ENCODE peak calls at places on chromosomes 5 and 9, in nine cellular contexts. One of them, this sample, is unnamed.

GRCh38 chr5:170632985-170633234 is 129.1 kb downstream of the KCNIP1 start:
- DNase-seq in H1: peak; percentile 96
- DNase-seq in endothelial cell of umbilical vein: no peak
- DNase-seq in HCT116: no peak
- DNase-seq in fibroblast of lung: no peak
- DNase-seq in astrocyte: no peak
- DNase-seq in K562: peak; percentile 92
- DNase-seq in GM23248: no peak
- DNase-seq in neuronal stem cell: peak; percentile 83
- DNase-seq in this sample: no peak

GRCh38 chr9:87725900-87726709 is at the start of gene CTSL:
- DNase-seq in H1: peak; percentile 93
- DNase-seq in endothelial cell of umbilical vein: peak; percentile 80
- DNase-seq in HCT116: peak; percentile 59
- DNase-seq in fibroblast of lung: peak; percentile 87
- DNase-seq in astrocyte: peak; percentile 79
- DNase-seq in K562: peak; percentile 90
- DNase-seq in GM23248: peak; percentile 95
- DNase-seq in neuronal stem cell: peak; percentile 72
- DNase-seq in this sample: peak; percentile 70

GRCh38 chr5:132059696-132060500 is 557 bp upstream of the IL3 start:
- DNase-seq in H1: no peak
- DNase-seq in endothelial cell of umbilical vein: no peak
- DNase-seq in HCT116: no peak
- DNase-seq in fibroblast of lung: no peak
- DNase-seq in astrocyte: no peak
- DNase-seq in K562: no peak
- DNase-seq in GM23248: no peak
- DNase-seq in neuronal stem cell: no peak
- DNase-seq in this sample: no peak

GRCh38 chr5:89417990-89418820 is 535.2 kb upstream of the MEF2C start:
- DNase-seq in H1: no peak
- DNase-seq in endothelial cell of umbilical vein: no peak
- DNase-seq in HCT116: no peak
- DNase-seq in fibroblast of lung: no peak
- DNase-seq in astrocyte: no peak
- DNase-seq in K562: peak; percentile 7
- DNase-seq in GM23248: no peak
- DNase-seq in neuronal stem cell: no peak
- DNase-seq in this sample: no peak

GRCh38 chr5:157680239-157680638 is 8.9 kb downstream of the C5orf52 start:
- DNase-seq in H1: no peak
- DNase-seq in endothelial cell of umbilical vein: no peak
- DNase-seq in HCT116: no peak
- DNase-seq in fibroblast of lung: no peak
- DNase-seq in astrocyte: no peak
- DNase-seq in K562: no peak
- DNase-seq in GM23248: no peak
- DNase-seq in neuronal stem cell: no peak
- DNase-seq in this sample: no peak

GRCh38 chr5:55232194-55232984 is 1.0 kb downstream of the CCNO start:
- DNase-seq in H1: peak; percentile 83
- DNase-seq in endothelial cell of umbilical vein: peak; percentile 24
- DNase-seq in HCT116: peak; percentile 29
- DNase-seq in fibroblast of lung: no peak
- DNase-seq in astrocyte: no peak
- DNase-seq in K562: no peak
- DNase-seq in GM23248: peak; percentile 59
- DNase-seq in neuronal stem cell: peak; percentile 38
- DNase-seq in this sample: peak; percentile 77

GRCh38 chr5:173670130-173670591 is 53.7 kb upstream of the BOD1 start:
- DNase-seq in H1: no peak
- DNase-seq in endothelial cell of umbilical vein: peak; percentile 36
- DNase-seq in HCT116: no peak
- DNase-seq in fibroblast of lung: peak; percentile 50
- DNase-seq in astrocyte: peak; percentile 54
- DNase-seq in K562: no peak
- DNase-seq in GM23248: peak; percentile 57
- DNase-seq in neuronal stem cell: no peak
- DNase-seq in this sample: no peak

GRCh38 chr5:93303291-93303691 is 277.7 kb downstream of the NR2F1-AS1 start:
- DNase-seq in H1: no peak
- DNase-seq in endothelial cell of umbilical vein: peak; percentile 17
- DNase-seq in HCT116: no peak
- DNase-seq in fibroblast of lung: no peak
- DNase-seq in astrocyte: peak; percentile 40
- DNase-seq in K562: no peak
- DNase-seq in GM23248: no peak
- DNase-seq in neuronal stem cell: no peak
- DNase-seq in this sample: no peak

GRCh38 chr5:54215233-54215736 is 95.1 kb downstream of the ARL15 start:
- DNase-seq in H1: no peak
- DNase-seq in endothelial cell of umbilical vein: no peak
- DNase-seq in HCT116: no peak
- DNase-seq in fibroblast of lung: no peak
- DNase-seq in astrocyte: no peak
- DNase-seq in K562: no peak
- DNase-seq in GM23248: no peak
- DNase-seq in neuronal stem cell: peak; percentile 56
- DNase-seq in this sample: no peak

GRCh38 chr9:19517202-19517942 is 108.6 kb downstream of the ACER2 start:
- DNase-seq in H1: peak; percentile 90
- DNase-seq in endothelial cell of umbilical vein: no peak
- DNase-seq in HCT116: no peak
- DNase-seq in fibroblast of lung: no peak
- DNase-seq in astrocyte: no peak
- DNase-seq in K562: peak; percentile 40
- DNase-seq in GM23248: no peak
- DNase-seq in neuronal stem cell: no peak
- DNase-seq in this sample: peak; percentile 12

GRCh38 chr5:150632305-150633160 is 7.9 kb upstream of the SYNPO start:
- DNase-seq in H1: no peak
- DNase-seq in endothelial cell of umbilical vein: peak; percentile 79
- DNase-seq in HCT116: no peak
- DNase-seq in fibroblast of lung: peak; percentile 79
- DNase-seq in astrocyte: peak; percentile 57
- DNase-seq in K562: no peak
- DNase-seq in GM23248: peak; percentile 56
- DNase-seq in neuronal stem cell: no peak
- DNase-seq in this sample: no peak

GRCh38 chr9:110777201-110777842 is 108.7 kb downstream of the MUSK start:
- DNase-seq in H1: no peak
- DNase-seq in endothelial cell of umbilical vein: peak; percentile 68
- DNase-seq in HCT116: no peak
- DNase-seq in fibroblast of lung: peak; percentile 49
- DNase-seq in astrocyte: no peak
- DNase-seq in K562: no peak
- DNase-seq in GM23248: no peak
- DNase-seq in neuronal stem cell: peak; percentile 33
- DNase-seq in this sample: no peak

DNA sequence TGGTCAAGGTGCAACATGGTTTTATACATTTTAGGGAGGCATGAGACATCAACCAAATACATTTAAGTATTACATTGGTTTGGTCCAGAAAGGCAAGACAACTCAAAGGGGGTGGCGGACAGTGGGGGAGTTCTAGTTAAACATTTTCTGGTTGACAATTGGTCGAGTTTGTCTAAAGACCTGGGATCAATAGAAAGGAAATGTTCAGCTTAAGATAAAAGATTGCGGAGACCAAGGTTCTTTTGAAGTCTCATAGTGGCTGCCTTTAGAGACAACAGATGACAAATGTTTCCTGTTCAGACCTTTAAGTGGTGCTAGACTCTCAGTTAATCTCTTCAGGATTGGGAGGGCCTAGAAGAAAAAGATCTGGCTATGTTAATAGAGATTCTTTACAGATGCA is 47.7 kb upstream of the TTC39B start:
- DNase-seq in H1: no peak
- DNase-seq in endothelial cell of umbilical vein: no peak
- DNase-seq in HCT116: no peak
- DNase-seq in fibroblast of lung: no peak
- DNase-seq in astrocyte: no peak
- DNase-seq in K562: no peak
- DNase-seq in GM23248: no peak
- DNase-seq in neuronal stem cell: no peak
- DNase-seq in this sample: no peak
- H3K9ac ChIP-seq in H1: no peak overlapping the region
- H3K9ac ChIP-seq in endothelial cell of umbilical vein: no peak overlapping the region
- H3K9ac ChIP-seq in HCT116: no peak overlapping the region
- H3K9ac ChIP-seq in fibroblast of lung: no peak overlapping the region
- H3K9ac ChIP-seq in astrocyte: no peak overlapping the region
- H3K9ac ChIP-seq in K562: no peak overlapping the region
- H3K9ac ChIP-seq in GM23248: no peak overlapping the region
- H3K9ac ChIP-seq in neuronal stem cell: no peak overlapping the region
- H3K9ac ChIP-seq in this sample: no peak overlapping the region

GRCh38 chr9:135023816-135024405 is 63.6 kb upstream of the OLFM1 start:
- DNase-seq in H1: no peak
- DNase-seq in endothelial cell of umbilical vein: no peak
- DNase-seq in HCT116: no peak
- DNase-seq in fibroblast of lung: no peak
- DNase-seq in astrocyte: no peak
- DNase-seq in K562: no peak
- DNase-seq in GM23248: no peak
- DNase-seq in neuronal stem cell: no peak
- DNase-seq in this sample: peak; percentile 2

GRCh38 chr9:135021393-135021789 is 66.1 kb upstream of the OLFM1 start:
- DNase-seq in H1: no peak
- DNase-seq in endothelial cell of umbilical vein: no peak
- DNase-seq in HCT116: no peak
- DNase-seq in fibroblast of lung: no peak
- DNase-seq in astrocyte: no peak
- DNase-seq in K562: no peak
- DNase-seq in GM23248: no peak
- DNase-seq in neuronal stem cell: no peak
- DNase-seq in this sample: no peak

GRCh38 chr9:135023389-135023788 is 64.1 kb upstream of the OLFM1 start:
- DNase-seq in H1: no peak
- DNase-seq in endothelial cell of umbilical vein: peak; percentile 7
- DNase-seq in HCT116: peak; percentile 12
- DNase-seq in fibroblast of lung: no peak
- DNase-seq in astrocyte: peak; percentile 2
- DNase-seq in K562: no peak
- DNase-seq in GM23248: peak; percentile 36
- DNase-seq in neuronal stem cell: no peak
- DNase-seq in this sample: peak; percentile 79

GRCh38 chr9:135020481-135021392 is 66.7 kb upstream of the OLFM1 start:
- DNase-seq in H1: no peak
- DNase-seq in endothelial cell of umbilical vein: no peak
- DNase-seq in HCT116: no peak
- DNase-seq in fibroblast of lung: no peak
- DNase-seq in astrocyte: no peak
- DNase-seq in K562: no peak
- DNase-seq in GM23248: no peak
- DNase-seq in neuronal stem cell: no peak
- DNase-seq in this sample: no peak

DNA sequence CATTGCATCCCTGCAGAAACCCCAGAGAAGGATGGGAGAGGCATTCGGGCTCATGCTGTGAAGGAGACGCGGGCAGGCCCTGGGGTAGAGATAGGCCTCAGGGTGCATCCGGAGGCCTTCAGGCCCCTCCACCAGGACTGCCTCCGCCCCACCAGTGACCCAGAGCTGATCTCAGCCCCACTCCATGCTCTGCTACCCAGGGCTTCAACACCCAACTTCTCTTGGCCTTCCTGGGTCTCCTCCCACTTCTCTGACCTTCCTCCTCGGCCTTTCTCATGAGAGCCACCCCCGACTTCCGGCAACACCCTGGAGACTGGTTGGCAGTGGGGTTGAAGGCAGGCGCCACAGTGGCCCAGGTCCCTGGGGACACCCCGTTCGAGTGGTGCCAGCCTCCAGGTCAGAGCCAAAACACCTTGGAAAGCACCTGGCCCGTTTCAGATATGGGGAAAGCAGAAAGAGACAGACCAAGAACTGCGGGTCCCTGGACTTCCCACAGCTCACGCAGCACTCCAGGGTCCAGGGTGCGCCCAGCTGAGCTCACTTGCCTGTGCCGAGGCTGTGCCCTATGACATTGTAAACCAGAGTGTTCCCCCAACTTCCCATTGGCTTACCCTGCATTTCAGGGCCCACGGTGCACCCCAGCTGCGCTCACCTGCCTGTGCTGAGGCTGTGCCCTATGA is 65.1 kb upstream of the OLFM1 start:
- DNase-seq in H1: no peak
- DNase-seq in endothelial cell of umbilical vein: no peak
- DNase-seq in HCT116: no peak
- DNase-seq in fibroblast of lung: no peak
- DNase-seq in astrocyte: no peak
- DNase-seq in K562: no peak
- DNase-seq in GM23248: no peak
- DNase-seq in neuronal stem cell: no peak
- DNase-seq in this sample: no peak
- H3K4me2 ChIP-seq in H1: no peak overlapping the region
- H3K4me2 ChIP-seq in endothelial cell of umbilical vein: no peak overlapping the region
- H3K4me2 ChIP-seq in HCT116: no peak overlapping the region
- H3K4me2 ChIP-seq in fibroblast of lung: no peak overlapping the region
- H3K4me2 ChIP-seq in astrocyte: no peak overlapping the region
- H3K4me2 ChIP-seq in K562: no peak overlapping the region
- H3K4me2 ChIP-seq in GM23248: no peak overlapping the region
- H3K4me2 ChIP-seq in neuronal stem cell: no peak overlapping the region
- H3K4me2 ChIP-seq in this sample: no peak overlapping the region

GRCh38 chr5:176900783-176901204 is 1.6 kb upstream of the HK3 start:
- DNase-seq in H1: no peak
- DNase-seq in endothelial cell of umbilical vein: no peak
- DNase-seq in HCT116: no peak
- DNase-seq in fibroblast of lung: no peak
- DNase-seq in astrocyte: no peak
- DNase-seq in K562: no peak
- DNase-seq in GM23248: no peak
- DNase-seq in neuronal stem cell: no peak
- DNase-seq in this sample: no peak
- H2AFZ ChIP-seq in H1: no peak overlapping the region
- H2AFZ ChIP-seq in endothelial cell of umbilical vein: no peak overlapping the region
- H2AFZ ChIP-seq in HCT116: no peak overlapping the region
- H2AFZ ChIP-seq in fibroblast of lung: no peak overlapping the region
- H2AFZ ChIP-seq in astrocyte: no peak overlapping the region
- H2AFZ ChIP-seq in K562: no peak overlapping the region
- H2AFZ ChIP-seq in GM23248: no peak overlapping the region
- H2AFZ ChIP-seq in neuronal stem cell: no peak overlapping the region
- H2AFZ ChIP-seq in this sample: no peak overlapping the region

GRCh38 chr9:15552641-15553527 is at the start of gene CCDC171:
- DNase-seq in H1: peak; percentile 88
- DNase-seq in endothelial cell of umbilical vein: peak; percentile 94
- DNase-seq in HCT116: peak; percentile 86
- DNase-seq in fibroblast of lung: peak; percentile 95
- DNase-seq in astrocyte: peak; percentile 92
- DNase-seq in K562: peak; percentile 83
- DNase-seq in GM23248: peak; percentile 99
- DNase-seq in neuronal stem cell: peak; percentile 93
- DNase-seq in this sample: peak; percentile 94

GRCh38 chr9:15553528-15553898 is 670 bp downstream of the CCDC171 start:
- DNase-seq in H1: no peak
- DNase-seq in endothelial cell of umbilical vein: peak; percentile 4
- DNase-seq in HCT116: no peak
- DNase-seq in fibroblast of lung: no peak
- DNase-seq in astrocyte: no peak
- DNase-seq in K562: no peak
- DNase-seq in GM23248: no peak
- DNase-seq in neuronal stem cell: no peak
- DNase-seq in this sample: no peak
- H3K9ac ChIP-seq in H1: no peak overlapping the region
- H3K9ac ChIP-seq in endothelial cell of umbilical vein: peak overlapping the region; percentile 55
- H3K9ac ChIP-seq in HCT116: peak overlapping the region; percentile 60
- H3K9ac ChIP-seq in fibroblast of lung: peak overlapping the region; percentile 66
- H3K9ac ChIP-seq in astrocyte: peak overlapping the region; percentile 92
- H3K9ac ChIP-seq in K562: peak overlapping the region; percentile 61
- H3K9ac ChIP-seq in GM23248: peak overlapping the region; percentile 84
- H3K9ac ChIP-seq in neuronal stem cell: peak overlapping the region; percentile 83
- H3K9ac ChIP-seq in this sample: peak overlapping the region; percentile 76

GRCh38 chr9:130448035-130448624 is 3.4 kb downstream of the ASS1 start:
- DNase-seq in H1: no peak
- DNase-seq in endothelial cell of umbilical vein: no peak
- DNase-seq in HCT116: no peak
- DNase-seq in fibroblast of lung: peak; percentile 61
- DNase-seq in astrocyte: no peak
- DNase-seq in K562: no peak
- DNase-seq in GM23248: peak; percentile 37
- DNase-seq in neuronal stem cell: no peak
- DNase-seq in this sample: no peak
- H3K4me2 ChIP-seq in H1: peak overlapping the region; percentile 82
- H3K4me2 ChIP-seq in endothelial cell of umbilical vein: no peak overlapping the region
- H3K4me2 ChIP-seq in HCT116: no peak overlapping the region
- H3K4me2 ChIP-seq in fibroblast of lung: no peak overlapping the region
- H3K4me2 ChIP-seq in astrocyte: no peak overlapping the region
- H3K4me2 ChIP-seq in K562: peak overlapping the region; percentile 41
- H3K4me2 ChIP-seq in GM23248: peak overlapping the region; percentile 1
- H3K4me2 ChIP-seq in neuronal stem cell: no peak overlapping the region
- H3K4me2 ChIP-seq in this sample: no peak overlapping the region

This sample was measured in mammary epithelial cell.